ENCODE peak calls at places on chromosomes 2 and 18, in five cellular contexts. M, P, L, O and E are unnamed samples.

GRCh38 chr18:24018299-24018910 is 3.9 kb downstream of the TTC39C start:
- DNase-seq in M (no peak), P (no peak), L (no peak), O (no peak), E (no peak)

GRCh38 chr2:151258121-151258520 is 3.5 kb downstream of the RBM43 start:
- DNase-seq in M (no peak), P (no peak), L (no peak), O (no peak), E (peak)

GRCh38 chr2:1640301-1641135 is 103.8 kb downstream of the PXDN start:
- DNase-seq in M (no peak), P (no peak), L (no peak), O (no peak), E (no peak)

GRCh38 chr18:55265130-55265675 is 305.9 kb upstream of the CCDC68 start:
- DNase-seq in M (no peak), P (no peak), L (no peak), O (no peak), E (no peak)

GRCh38 chr2:18063826-18064485 is 185.5 kb downstream of the KCNS3 start:
- DNase-seq in M (no peak), P (no peak), L (no peak), O (no peak), E (no peak)

GRCh38 chr2:236167297-236168109 is 683 bp downstream of the GBX2 start:
- DNase-seq in M (peak), P (peak), L (no peak), O (no peak), E (peak)

GRCh38 chr18:71239111-71239624 is 950.3 kb downstream of the SOCS6 start:
- DNase-seq in M (no peak), P (no peak), L (no peak), O (no peak), E (no peak)

GRCh38 chr2:28716265-28716865 is 35.3 kb upstream of the PPP1CB start:
- DNase-seq in M (peak), P (peak), L (peak), O (no peak), E (peak)

GRCh38 chr2:217331577-217332139 is 471.8 kb upstream of the TNP1 start:
- DNase-seq in M (peak), P (peak), L (no peak), O (peak), E (peak)

GRCh38 chr2:183000846-183001245 is 37.4 kb downstream of the NCKAP1 start:
- DNase-seq in M (no peak), P (no peak), L (no peak), O (no peak), E (no peak)

GRCh38 chr2:152115952-152116351 is 17.1 kb upstream of the CACNB4 start:
- DNase-seq in M (no peak), P (no peak), L (no peak), O (no peak), E (no peak)

GRCh38 chr18:46174317-46175039 is 70.3 kb downstream of the HAUS1 start:
- DNase-seq in M (no peak), P (no peak), L (no peak), O (no peak), E (peak)

GRCh38 chr2:137888845-137889244 is 75.4 kb upstream of the HNMT start:
- DNase-seq in M (no peak), P (peak), L (peak), O (peak), E (peak)

GRCh38 chr18:58221060-58221725 is 177.2 kb downstream of the NEDD4L start:
- DNase-seq in M (peak), P (peak), L (no peak), O (peak), E (no peak)

GRCh38 chr2:238004077-238004830 is 37.4 kb downstream of the UBE2F start:
- DNase-seq in M (no peak), P (no peak), L (no peak), O (no peak), E (no peak)

GRCh38 chr2:219656523-219656922 is 29.1 kb downstream of the SLC4A3 start:
- DNase-seq in M (no peak), P (no peak), L (no peak), O (no peak), E (no peak)

GRCh38 chr2:101818531-101819451 is 121.3 kb downstream of the MAP4K4 start:
- DNase-seq in M (no peak), P (no peak), L (no peak), O (no peak), E (peak)

GRCh38 chr2:215784371-215784783 is 229.0 kb downstream of the MREG start:
- DNase-seq in M (no peak), P (no peak), L (no peak), O (no peak), E (peak)

GRCh38 chr2:29218550-29219125 is 103.4 kb downstream of the CLIP4 start:
- DNase-seq in M (no peak), P (no peak), L (no peak), O (no peak), E (no peak)

GRCh38 chr2:59585657-59586056 is 967.8 kb downstream of the BCL11A start:
- DNase-seq in M (no peak), P (no peak), L (no peak), O (no peak), E (no peak)